ENCODE peak calls at places on chromosome 3, in nine cellular contexts. X is activated naive CD4-positive, alpha-beta T cell treated with Interleukin-2 at 50 U/mL for 16 hours; P is Calu3; D is cardiac muscle cell; L is NCI-H2081; T is myocyte; J is HFFc6; W is astrocyte of the hippocampus; H is ureter. U is an unnamed sample.

GRCh38 chr3:54121404-54122045 is 827 bp upstream of the CACNA2D3 start:
- DNase-seq in X (no peak), P (no peak), D (peak; percentile 53), L (no peak), T (no peak), J (no peak), W (peak; percentile 36), H (no peak), U (no peak)

GRCh38 chr3:184696643-184697042 is 15.2 kb downstream of the MAGEF1 start:
- DNase-seq in X (no peak), P (no peak), D (no peak), L (no peak), T (no peak), J (no peak), W (no peak), H (no peak), U (no peak)

GRCh38 chr3:144264805-144265204 is 293.2 kb downstream of the DIPK2A start:
- DNase-seq in X (no peak), P (no peak), D (no peak), L (no peak), T (no peak), J (no peak), W (no peak), H (no peak), U (no peak)

GRCh38 chr3:58874248-58874741 is 175.5 kb downstream of the CFAP20DC start:
- DNase-seq in X (no peak), P (no peak), D (no peak), L (no peak), T (no peak), J (peak; percentile 41), W (peak; percentile 5), H (no peak), U (no peak)

GRCh38 chr3:165194477-165195135 is 1.6 kb downstream of the SLITRK3 start:
- DNase-seq in X (no peak), P (no peak), D (peak; percentile 3), L (no peak), T (no peak), J (no peak), W (no peak), H (no peak), U (no peak)

GRCh38 chr3:192883512-192883911 is 34.1 kb downstream of the MB21D2 start:
- DNase-seq in X (no peak), P (no peak), D (no peak), L (no peak), T (no peak), J (peak; percentile 32), W (no peak), H (no peak), U (no peak)

GRCh38 chr3:182244222-182244971 is 532.7 kb downstream of the SOX2 start:
- DNase-seq in X (no peak), P (no peak), D (no peak), L (no peak), T (no peak), J (no peak), W (no peak), H (no peak), U (no peak)

GRCh38 chr3:108324177-108324576 is 27.8 kb downstream of the HHLA2 start:
- DNase-seq in X (no peak), P (no peak), D (no peak), L (no peak), T (no peak), J (no peak), W (no peak), H (no peak), U (no peak)

GRCh38 chr3:192410684-192410960 is 316.7 kb downstream of the FGF12 start:
- DNase-seq in X (no peak), P (no peak), D (no peak), L (no peak), T (no peak), J (no peak), W (no peak), H (no peak), U (no peak)